ENCODE peak calls at places on chromosomes 1 and 21, in five cellular contexts. D is mesenchymal stem cell, X is H9, K is H1, H is neuronal stem cell. J is an unnamed sample. For H3K27me3, the result is how much of the 10 kb centered on the place peaks cover.

GRCh38 chr1:59750612-59751395 is 63.9 kb upstream of the HOOK1 start:
- DNase-seq in X (no peak), H (no peak), D (peak), K (no peak), J (peak)

GRCh38 chr1:52511851-52512615 is 40.9 kb downstream of the TUT4 start:
- DNase-seq in H (no peak), K (no peak), X (no peak), D (no peak), J (no peak)

GRCh38 chr1:21843996-21844395 is 31.9 kb downstream of the LDLRAD2 start:
- DNase-seq in D (no peak), H (no peak), K (no peak), X (no peak), J (no peak)

GRCh38 chr1:14962407-14962806 is 191.1 kb upstream of the TMEM51 start:
- DNase-seq in X (no peak), H (no peak), D (no peak), K (no peak), J (no peak)

GRCh38 chr1:221439008-221439733 is 302.7 kb downstream of the DUSP10 start:
- DNase-seq in D (peak), X (no peak), K (no peak), H (no peak), J (peak)

GRCh38 chr21:44301093-44301492 is 1.2 kb downstream of the PFKL start:
- DNase-seq in K (no peak), D (no peak), X (no peak), H (no peak), J (no peak)

GRCh38 chr21:35637431-35637830 is 422.9 kb downstream of the SETD4 start:
- DNase-seq in K (no peak), X (no peak), D (no peak), H (no peak), J (no peak)

GRCh38 chr1:109425902-109426277 is 358 bp downstream of the PSMA5 start:
- DNase-seq in D (peak), H (no peak), K (no peak), X (no peak), J (peak)

GRCh38 chr1:168179411-168180147 is 817 bp downstream of the TIPRL start:
- DNase-seq in X (no peak), D (peak), H (no peak), K (no peak), J (no peak)

GRCh38 chr1:211531194-211532085 is 39.5 kb upstream of the RD3 start:
- DNase-seq in K (no peak), H (no peak), X (no peak), D (no peak), J (no peak)

GRCh38 chr1:170214980-170215910 is 69.5 kb downstream of the NTMT2 start:
- DNase-seq in D (no peak), H (no peak), K (no peak), X (no peak), J (no peak)

GRCh38 chr1:116415699-116416533 is 42.9 kb downstream of the ATP1A1 start:
- DNase-seq in X (peak), H (peak), D (no peak), K (no peak), J (no peak)

GRCh38 chr1:31704261-31705079 is 653 bp upstream of the COL16A1 start:
- DNase-seq in K (peak), X (no peak), H (no peak), D (peak), J (peak)

GRCh38 chr1:96365076-96365475 is 356.5 kb upstream of the PTBP2 start:
- DNase-seq in H (no peak), X (no peak), K (no peak), D (no peak), J (no peak)

GRCh38 chr1:201690528-201690927 is 138.4 kb upstream of the IPO9 start:
- DNase-seq in D (no peak), H (no peak), X (no peak), K (no peak), J (no peak)

GRCh38 chr21:46392921-46393320 is 65.8 kb upstream of the DIP2A start:
- DNase-seq in D (no peak), H (no peak), K (no peak), X (no peak), J (no peak)

GRCh38 chr1:178953034-178953433 is 72.7 kb upstream of the FAM20B start:
- DNase-seq in H (no peak), D (no peak), X (no peak), K (no peak), J (no peak)

GRCh38 chr1:11826946-11827345 is 20.6 kb downstream of the NPPA start:
- DNase-seq in K (no peak), H (no peak), D (no peak), X (no peak), J (no peak)

GRCh38 chr1:206965781-206966180 is 4.5 kb downstream of the FCAMR start:
- DNase-seq in X (no peak), H (no peak), K (no peak), D (no peak), J (no peak)

GRCh38 chr21:34186119-34186719 is 112.8 kb downstream of the MRPS6 start:
- DNase-seq in X (no peak), D (no peak), K (no peak), H (no peak), J (peak)

GRCh38 chr1:67532452-67533216 is 102.4 kb upstream of the SERBP1 start:
- DNase-seq in K (no peak), X (peak), H (peak), D (peak), J (peak)

GRCh38 chr1:53600486-53600885 is 138.5 kb downstream of the GLIS1 start:
- DNase-seq in X (no peak), D (no peak), H (no peak), K (no peak), J (no peak)

GRCh38 chr1:230268371-230269170 is 157.6 kb downstream of the PGBD5 start:
- DNase-seq in H (peak), D (peak), X (peak), K (peak), J (peak)

GRCh38 chr1:15343729-15344128 is 66.0 kb upstream of the EFHD2 start:
- DNase-seq in H (no peak), D (no peak), K (no peak), X (no peak), J (no peak)

GRCh38 chr1:197065549-197065948 is 1.5 kb downstream of the F13B start:
- DNase-seq in D (peak), X (no peak), K (no peak), H (no peak), J (peak)

GRCh38 chr1:233368784-233369120 is 41.2 kb downstream of the MAP3K21 start:
- DNase-seq in K (no peak), D (no peak), X (no peak), H (no peak), J (no peak)

GRCh38 chr21:45768011-45768740 is 124.7 kb downstream of the PCBP3 start:
- DNase-seq in X (no peak), D (peak), H (no peak), K (no peak), J (no peak)

GRCh38 chr1:60870269-60870668 is 212.1 kb upstream of the NFIA start:
- DNase-seq in X (no peak), H (no peak), D (no peak), K (no peak), J (no peak)

GRCh38 chr1:225349826-225350225 is 78.0 kb downstream of the LBR start:
- DNase-seq in K (no peak), H (no peak), X (no peak), D (no peak), J (no peak)

GRCh38 chr1:44783697-44784093 is 4.3 kb downstream of the BEST4 start:
- DNase-seq in K (no peak), H (no peak), D (no peak), X (no peak), J (no peak)

GRCh38 chr1:228417471-228418203 is 976 bp upstream of the TRIM17 start:
- DNase-seq in K (no peak), D (no peak), H (no peak), X (no peak), J (peak)

GRCh38 chr1:30515746-30516504 is 207.5 kb downstream of the MATN1 start:
- DNase-seq in H (no peak), X (peak), K (peak), D (no peak), J (no peak)

GRCh38 chr1:228016181-228016510 is 9.3 kb downstream of the WNT3A start:
- DNase-seq in K (no peak), D (no peak), X (no peak), H (no peak), J (no peak)

GRCh38 chr1:190478193-190479007 is 736 bp upstream of the BRINP3 start:
- DNase-seq in X (peak), K (peak), D (peak), H (no peak), J (no peak)

GRCh38 chr1:185741551-185741950 is 7.4 kb downstream of the HMCN1 start:
- DNase-seq in H (no peak), K (no peak), D (no peak), X (no peak), J (no peak)

GRCh38 chr1:61585714-61586113 is 139.2 kb downstream of the TM2D1 start:
- DNase-seq in X (no peak), K (no peak), H (no peak), D (no peak), J (no peak)

GRCh38 chr1:3323021-3323790 is 131.3 kb upstream of the ARHGEF16 start:
- DNase-seq in X (no peak), K (no peak), D (no peak), H (peak), J (no peak)

GRCh38 chr1:899636-900317 is 23.9 kb upstream of the SAMD11 start:
- DNase-seq in D (no peak), X (no peak), K (no peak), H (no peak), J (no peak)

GRCh38 chr1:145893306-145894055 is 7.8 kb upstream of the ANKRD35 start:
- DNase-seq in H (no peak), K (no peak), X (no peak), D (no peak), J (no peak)

GRCh38 chr1:147748687-147749350 is 11.6 kb downstream of the GJA5 start:
- DNase-seq in D (no peak), K (peak), X (no peak), H (no peak), J (no peak)
- H2BK12ac ChIP-seq in D (no peak), K (no peak), X (no peak), H (no peak), J (no peak)

GRCh38 chr1:46467183-46467504 is 22.5 kb upstream of the DMBX1 start:
- DNase-seq in K (no peak), D (no peak), X (no peak), H (no peak), J (no peak)

GRCh38 chr1:46464013-46464548 is 25.6 kb upstream of the DMBX1 start:
- DNase-seq in H (no peak), K (no peak), D (no peak), X (no peak), J (no peak)

GRCh38 chr1:46469846-46470245 is 19.8 kb upstream of the DMBX1 start:
- DNase-seq in K (no peak), H (no peak), X (no peak), D (no peak), J (no peak)

GRCh38 chr1:46465981-46466476 is 23.6 kb upstream of the DMBX1 start:
- DNase-seq in X (no peak), D (no peak), K (no peak), H (peak), J (no peak)

GRCh38 chr1:46466477-46467182 is 23.0 kb upstream of the DMBX1 start:
- DNase-seq in K (peak), D (peak), X (peak), H (peak), J (peak)
- H3K27me3 ChIP-seq in K (half or more), D (half or more), X (under half), H (half or more), J (under half)

DNA sequence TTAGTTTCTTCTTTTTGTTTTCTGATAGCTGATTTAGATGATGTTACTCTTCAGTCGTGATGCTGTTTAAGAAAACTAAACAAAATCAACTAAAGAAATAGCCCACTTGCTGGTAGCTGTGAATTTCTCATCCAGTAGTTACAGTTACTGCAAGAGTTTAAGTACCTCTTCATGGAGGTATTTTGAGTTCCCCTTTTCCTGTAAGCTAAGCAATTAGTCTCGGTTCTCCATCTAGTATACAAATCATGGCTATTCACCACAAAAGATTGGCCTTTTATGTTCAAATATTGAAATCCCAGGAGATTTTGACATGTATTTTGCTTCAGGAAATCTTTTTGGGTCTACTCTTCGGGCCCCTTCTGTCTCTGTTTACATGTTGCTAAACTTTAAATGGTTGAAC is 31.1 kb downstream of the HUNK start:
- DNase-seq in D (no peak), X (no peak), H (no peak), K (no peak), J (no peak)
- H2BK12ac ChIP-seq in D (no peak), X (no peak), H (no peak), K (no peak), J (no peak)

DNA sequence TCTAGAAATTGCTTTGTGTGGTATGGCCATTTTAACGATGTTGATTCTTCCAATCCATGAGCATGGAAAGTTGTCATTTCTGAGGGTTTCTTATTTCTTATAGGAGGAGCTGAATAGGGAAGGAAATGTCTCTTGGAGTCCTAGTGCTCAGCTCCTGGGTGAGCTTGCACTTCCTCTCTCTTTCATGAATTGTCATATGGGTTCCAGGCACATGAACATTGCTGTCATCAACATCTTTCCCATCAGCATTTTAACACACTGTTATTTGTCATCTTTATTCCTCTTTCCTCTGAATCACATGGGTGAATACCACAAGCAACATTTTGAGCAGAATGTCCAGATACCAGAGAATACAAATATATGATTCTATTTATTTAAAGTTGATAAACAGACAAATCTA is 23.4 kb downstream of the SLAMF6 start:
- DNase-seq in K (no peak), H (no peak), D (no peak), X (no peak), J (peak)
- H3K27me3 ChIP-seq in K (under half), H (under half), D (under half), X (under half), J (under half)

DNA sequence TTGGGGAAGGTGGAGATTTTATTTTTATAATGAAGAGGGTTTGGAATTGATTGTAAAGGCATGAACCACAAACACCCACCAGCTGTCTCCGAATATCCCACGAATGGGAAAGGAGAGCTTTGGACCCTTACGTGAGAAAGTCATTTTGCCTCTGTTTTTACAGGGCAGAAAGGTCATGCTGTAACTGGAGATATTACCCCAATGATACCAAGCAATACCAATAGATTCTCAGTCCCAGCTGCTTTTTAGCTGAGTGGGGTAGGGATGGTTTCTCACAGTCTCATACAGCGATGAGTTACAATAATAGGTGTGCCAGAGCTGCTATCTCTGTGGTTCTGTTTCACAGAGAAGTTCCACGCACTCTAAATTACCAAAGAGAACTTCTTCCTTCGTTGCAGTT is 8.8 kb upstream of the F3 start:
- DNase-seq in X (no peak), D (no peak), H (no peak), K (no peak), J (no peak)
- H2BK12ac ChIP-seq in X (no peak), D (no peak), H (no peak), K (no peak), J (no peak)